ENCODE peak calls at places on chromosomes 3 and 15, in five cellular contexts. U is adipocyte; R is CD4-positive, alpha-beta memory T cell; P is CD8-positive, alpha-beta memory T cell; K is neural progenitor cell. J is an unnamed sample.

GRCh38 chr3:45549961-45550360 is 44.6 kb upstream of the LIMD1 start:
- DNase-seq in U (no peak), R (no peak), P (no peak), K (no peak), J (no peak)

GRCh38 chr15:47993051-47993450 is 127.7 kb upstream of the SLC24A5 start:
- DNase-seq in U (no peak), R (no peak), P (no peak), K (no peak), J (no peak)

GRCh38 chr3:74106882-74107281 is 482.1 kb upstream of the PDZRN3 start:
- DNase-seq in U (no peak), R (no peak), P (no peak), K (no peak), J (no peak)

GRCh38 chr15:89772933-89773583 is 3.1 kb upstream of the MESP2 start:
- DNase-seq in U (peak; percentile 71), R (no peak), P (no peak), K (no peak), J (no peak)

GRCh38 chr3:96863129-96863740 is 48.8 kb downstream of the EPHA6 start:
- DNase-seq in U (peak; percentile 71), R (no peak), P (no peak), K (peak; percentile 72), J (no peak)

GRCh38 chr3:100057716-100058575 is 56.4 kb downstream of the FILIP1L start:
- DNase-seq in U (no peak), R (no peak), P (no peak), K (no peak), J (no peak)

GRCh38 chr3:71366991-71367604 is 216.4 kb downstream of the FOXP1 start:
- DNase-seq in U (no peak), R (no peak), P (no peak), K (peak; percentile 31), J (no peak)

GRCh38 chr3:129305592-129306091 is 27.0 kb downstream of the HMCES start:
- DNase-seq in U (peak; percentile 88), R (no peak), P (no peak), K (peak; percentile 98), J (no peak)

GRCh38 chr15:59062985-59063384 is 42.0 kb upstream of the CCNB2 start:
- DNase-seq in U (no peak), R (no peak), P (no peak), K (no peak), J (no peak)

GRCh38 chr3:10599017-10599416 is 93.6 kb upstream of the ATP2B2 start:
- DNase-seq in U (no peak), R (no peak), P (no peak), K (no peak), J (no peak)

GRCh38 chr3:10599444-10599843 is 94.1 kb upstream of the ATP2B2 start:
- DNase-seq in U (no peak), R (no peak), P (no peak), K (no peak), J (no peak)

GRCh38 chr3:10601131-10601856 is 95.9 kb upstream of the ATP2B2 start:
- DNase-seq in U (no peak), R (no peak), P (no peak), K (no peak), J (no peak)

GRCh38 chr3:10601857-10602230 is 96.5 kb upstream of the ATP2B2 start:
- DNase-seq in U (no peak), R (no peak), P (no peak), K (no peak), J (no peak)

GRCh38 chr3:10600159-10601125 is 95.1 kb upstream of the ATP2B2 start:
- DNase-seq in U (no peak), R (no peak), P (no peak), K (peak; percentile 44), J (no peak)
- H3K27me3 ChIP-seq in U (peaks cover 22% of the 10 kb centered on the region), R (no peaks in the 10 kb centered on the region), P (no peaks in the 10 kb centered on the region), K (no peaks in the 10 kb centered on the region), J (no peaks in the 10 kb centered on the region)

GRCh38 chr3:11985866-11986265 is 18.3 kb upstream of the SYN2 start:
- DNase-seq in U (no peak), R (no peak), P (no peak), K (no peak), J (no peak)

GRCh38 chr3:11976976-11977375 is 27.2 kb upstream of the SYN2 start:
- DNase-seq in U (no peak), R (no peak), P (no peak), K (no peak), J (no peak)

DNA sequence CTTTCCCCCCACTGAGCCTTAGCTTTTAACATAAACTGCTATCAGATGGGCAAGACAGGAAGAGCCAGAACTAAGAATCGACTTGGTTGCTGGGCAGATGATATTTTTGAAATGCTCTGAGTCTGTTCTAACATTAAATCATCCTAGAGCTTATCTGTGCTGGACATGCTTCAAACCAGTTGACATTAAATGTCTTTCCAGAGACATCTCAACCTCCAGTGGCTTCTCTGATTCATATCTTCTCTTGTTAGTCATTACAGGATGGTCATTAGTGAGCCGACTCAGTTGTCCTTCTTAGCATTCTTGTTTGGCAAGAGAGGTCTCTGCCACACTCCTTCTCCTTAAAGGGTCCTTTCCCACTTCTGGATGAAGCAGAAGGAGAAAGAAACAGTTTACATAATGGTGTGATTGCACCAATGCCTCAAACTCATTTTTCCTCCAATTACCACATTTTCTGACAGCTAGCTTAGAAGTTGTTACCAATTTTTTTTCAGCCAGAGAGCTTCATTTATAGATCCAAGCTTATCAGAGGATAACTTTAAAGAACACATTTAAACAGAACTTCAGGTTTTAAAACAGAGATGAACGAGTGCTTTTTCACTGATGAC is 21.7 kb upstream of the SYN2 start:
- DNase-seq in U (no peak), R (no peak), P (no peak), K (no peak), J (no peak)
- H3K27me3 ChIP-seq in U (peaks cover 16% of the 10 kb centered on the region), R (peaks cover 2% of the 10 kb centered on the region), P (no peaks in the 10 kb centered on the region), K (no peaks in the 10 kb centered on the region), J (no peaks in the 10 kb centered on the region)

DNA sequence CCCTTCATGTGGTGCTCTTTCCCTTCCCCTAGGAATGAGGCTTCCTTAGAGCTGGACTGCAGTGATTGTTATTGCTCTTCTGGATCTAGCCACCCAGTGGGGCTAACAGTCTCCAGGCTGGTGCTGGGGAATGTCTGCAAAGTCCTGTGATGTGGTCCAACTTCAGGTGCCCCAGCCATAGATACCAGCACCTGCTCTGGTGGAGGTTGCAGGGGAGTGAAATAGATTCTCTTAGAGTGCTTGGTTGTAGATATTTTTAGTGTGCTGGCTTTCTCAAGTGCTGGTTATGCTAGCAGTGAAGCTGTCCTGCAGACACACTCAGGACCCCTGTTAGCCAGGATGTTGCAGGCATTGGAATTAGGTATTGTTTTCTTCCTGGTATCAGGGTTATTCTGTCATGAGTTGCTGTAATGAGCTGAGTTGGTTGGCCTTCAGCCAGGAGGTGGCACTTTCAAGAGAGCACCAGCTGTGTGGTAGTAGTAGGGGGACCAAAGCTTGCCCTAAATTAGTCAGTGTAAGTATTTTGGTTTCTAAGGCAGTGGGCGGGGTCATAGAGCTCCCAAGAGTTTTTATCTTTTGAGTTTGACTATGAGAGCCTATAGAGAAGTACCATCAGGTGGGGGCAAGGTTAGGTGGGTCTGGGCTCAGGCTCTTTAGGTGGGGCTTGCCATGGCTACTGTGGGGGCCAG is 317.5 kb upstream of the SGO1 start:
- DNase-seq in U (no peak), R (no peak), P (no peak), K (no peak), J (no peak)
- H3K27me3 ChIP-seq in U (no peaks in the 10 kb centered on the region), R (no peaks in the 10 kb centered on the region), P (no peaks in the 10 kb centered on the region), K (no peaks in the 10 kb centered on the region), J (no peaks in the 10 kb centered on the region)

GRCh38 chr15:52802110-52802509 is 12.0 kb upstream of the ONECUT1 start:
- DNase-seq in U (no peak), R (no peak), P (no peak), K (no peak), J (no peak)
- H3K27me3 ChIP-seq in U (peaks cover 90% of the 10 kb centered on the region), R (peaks cover 90% of the 10 kb centered on the region), P (peaks cover 91% of the 10 kb centered on the region), K (peaks cover 100% of the 10 kb centered on the region), J (peaks cover 8% of the 10 kb centered on the region)

DNA sequence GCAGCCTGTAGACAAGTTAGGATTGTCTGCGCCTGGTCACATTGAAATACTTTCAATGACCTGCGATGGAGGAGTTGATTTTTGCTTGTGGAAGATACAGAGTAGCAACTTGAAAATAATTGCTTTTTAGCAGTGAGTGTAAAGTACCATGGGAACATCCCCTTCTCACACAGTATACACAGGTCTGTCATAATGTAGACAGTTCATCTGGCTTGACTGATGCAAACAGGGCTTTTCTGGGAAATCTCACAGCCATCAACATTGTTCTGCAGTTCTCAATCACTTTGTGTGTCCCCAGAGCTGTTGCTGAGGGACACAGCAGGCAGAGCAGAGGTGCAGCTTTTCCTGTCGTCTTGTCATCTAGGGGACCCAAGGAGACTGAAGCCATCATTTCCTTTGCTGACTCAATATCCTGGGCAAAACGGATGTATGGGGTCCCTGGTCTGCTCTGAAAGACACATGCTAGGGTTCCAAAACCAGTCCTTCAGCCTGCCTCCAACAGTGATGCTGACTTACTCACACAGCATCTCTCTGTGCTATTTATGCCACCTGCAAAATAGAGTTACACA is 5.3 kb upstream of the REC114 start:
- DNase-seq in U (no peak), R (no peak), P (no peak), K (no peak), J (no peak)
- H3K27me3 ChIP-seq in U (peaks cover 65% of the 10 kb centered on the region), R (no peaks in the 10 kb centered on the region), P (no peaks in the 10 kb centered on the region), K (no peaks in the 10 kb centered on the region), J (peaks cover 2% of the 10 kb centered on the region)

GRCh38 chr15:97817266-97817890 is 143.1 kb upstream of the ARRDC4 start:
- DNase-seq in U (no peak), R (no peak), P (no peak), K (no peak), J (no peak)

DNA sequence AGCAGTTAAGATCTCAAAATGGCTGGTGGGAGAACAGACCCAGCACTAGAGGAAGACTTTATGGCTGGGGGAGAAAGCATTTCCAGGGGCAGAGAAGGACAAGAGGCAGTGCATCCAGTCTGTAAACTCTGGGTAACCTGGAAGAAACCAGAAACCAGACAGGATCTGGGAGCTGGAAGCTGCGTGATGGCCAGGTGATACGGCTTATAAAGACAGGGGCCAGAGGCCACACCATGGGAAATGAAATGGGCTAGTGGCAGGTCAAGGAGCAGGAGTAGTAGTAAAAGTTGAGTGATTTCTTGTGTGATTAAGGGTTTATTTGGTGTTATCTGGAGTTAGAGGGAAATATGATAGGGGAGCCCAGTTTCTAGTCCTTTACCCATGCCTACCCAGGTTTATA is 144.7 kb upstream of the ARRDC4 start:
- DNase-seq in U (no peak), R (no peak), P (no peak), K (no peak), J (no peak)
- H3K27me3 ChIP-seq in U (no peaks in the 10 kb centered on the region), R (no peaks in the 10 kb centered on the region), P (no peaks in the 10 kb centered on the region), K (no peaks in the 10 kb centered on the region), J (no peaks in the 10 kb centered on the region)

GRCh38 chr15:23402544-23402943 is 44.5 kb downstream of the GOLGA6L2 start:
- DNase-seq in U (no peak), R (no peak), P (no peak), K (no peak), J (no peak)

GRCh38 chr15:23403550-23403949 is 43.5 kb downstream of the GOLGA6L2 start:
- DNase-seq in U (no peak), R (no peak), P (no peak), K (no peak), J (no peak)

GRCh38 chr15:23401627-23402026 is 45.4 kb downstream of the GOLGA6L2 start:
- DNase-seq in U (no peak), R (no peak), P (no peak), K (no peak), J (no peak)

GRCh38 chr15:23397779-23398178 is 43.2 kb downstream of the GOLGA8S start:
- DNase-seq in U (no peak), R (no peak), P (no peak), K (no peak), J (no peak)

GRCh38 chr15:23402140-23402539 is 44.9 kb downstream of the GOLGA6L2 start:
- DNase-seq in U (no peak), R (no peak), P (no peak), K (no peak), J (no peak)
- H3K27me3 ChIP-seq in U (peaks cover 11% of the 10 kb centered on the region), R (no peaks in the 10 kb centered on the region), P (no peaks in the 10 kb centered on the region), K (no peaks in the 10 kb centered on the region), J (no peaks in the 10 kb centered on the region)

GRCh38 chr15:73747847-73748605 is 5.1 kb downstream of the INSYN1 start:
- DNase-seq in U (no peak), R (no peak), P (no peak), K (peak; percentile 73), J (no peak)
- H3K27me3 ChIP-seq in U (peaks cover 4% of the 10 kb centered on the region), R (peaks cover 3% of the 10 kb centered on the region), P (no peaks in the 10 kb centered on the region), K (peaks cover 28% of the 10 kb centered on the region), J (no peaks in the 10 kb centered on the region)